ENCODE peak calls at places on chromosomes 13 and 19, in eight cellular contexts. C is epithelial cell of esophagus, S is astrocyte of the spinal cord, D is psoas muscle, H is choroid plexus epithelial cell, I is GM12865, F is cardiac muscle cell, T is dorsolateral prefrontal cortex. W is an unnamed sample.

GRCh38 chr19:6032381-6032780 is 54.4 kb upstream of the RANBP3 start:
- DNase-seq in C (no peak), S (no peak), D (no peak), H (no peak), I (no peak), F (no peak), T (peak; percentile 3), W (no peak)

GRCh38 chr19:8245869-8246835 is 37.0 kb downstream of the CERS4 start:
- DNase-seq in C (no peak), S (no peak), D (no peak), H (no peak), I (no peak), F (no peak), T (no peak), W (no peak)

GRCh38 chr19:3818479-3818878 is 32.3 kb upstream of the MATK start:
- DNase-seq in C (peak; percentile 58), S (peak; percentile 6), D (no peak), H (peak; percentile 17), I (no peak), F (peak; percentile 16), T (no peak), W (no peak)

GRCh38 chr19:17847538-17848366 is at the start of gene JAK3:
- DNase-seq in C (peak; percentile 44), S (peak; percentile 56), D (no peak), H (peak; percentile 82), I (peak; percentile 93), F (peak; percentile 89), T (peak; percentile 54), W (peak; percentile 89)

GRCh38 chr13:110756268-110756667 is 42.8 kb downstream of the ING1 start:
- DNase-seq in C (no peak), S (peak; percentile 52), D (no peak), H (peak; percentile 83), I (no peak), F (peak; percentile 93), T (no peak), W (no peak)

GRCh38 chr19:7738023-7738422 is 6.1 kb upstream of the CLEC4G start:
- DNase-seq in C (no peak), S (no peak), D (no peak), H (no peak), I (peak; percentile 44), F (no peak), T (no peak), W (no peak)

GRCh38 chr13:30394798-30395191 is 27.5 kb upstream of the UBE2L5 start:
- DNase-seq in C (no peak), S (peak; percentile 48), D (no peak), H (peak; percentile 31), I (peak; percentile 74), F (no peak), T (no peak), W (peak; percentile 58)

GRCh38 chr13:42708391-42708790 is 73.0 kb upstream of the FAM216B start:
- DNase-seq in C (no peak), S (no peak), D (no peak), H (no peak), I (no peak), F (no peak), T (no peak), W (no peak)

GRCh38 chr19:41895745-41896580 is 13.0 kb downstream of the ARHGEF1 start:
- DNase-seq in C (no peak), S (no peak), D (no peak), H (peak; percentile 33), I (peak; percentile 46), F (no peak), T (no peak), W (no peak)

GRCh38 chr13:46165485-46166220 is 16.3 kb downstream of the LCP1 start:
- DNase-seq in C (peak; percentile 17), S (peak; percentile 23), D (no peak), H (peak; percentile 49), I (peak; percentile 89), F (no peak), T (no peak), W (peak; percentile 73)

GRCh38 chr19:23855676-23856075 is 59.0 kb upstream of the ZNF726 start:
- DNase-seq in C (no peak), S (no peak), D (no peak), H (no peak), I (no peak), F (no peak), T (no peak), W (no peak)

DNA sequence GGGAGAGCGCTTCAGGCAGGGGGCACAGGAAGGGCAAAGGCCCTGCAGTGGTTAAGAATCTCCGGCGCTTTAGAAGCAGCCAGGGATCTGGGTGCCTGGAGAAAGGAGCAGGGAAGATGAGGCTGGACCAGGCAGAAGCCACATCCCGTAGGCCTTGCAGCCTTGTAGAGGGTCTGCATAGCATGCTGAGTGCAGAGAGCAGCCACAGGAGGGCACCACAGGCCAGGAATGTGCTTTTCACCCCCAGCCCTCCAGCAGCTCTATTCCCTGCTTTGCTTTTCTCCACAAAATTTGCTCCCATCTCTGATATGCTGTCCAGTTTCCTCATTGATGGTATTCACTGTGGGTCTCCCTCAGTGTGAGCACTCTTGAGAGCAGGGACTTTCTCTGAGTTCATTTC is 5.7 kb downstream of the WDR62 start:
- DNase-seq in C (peak; percentile 64), S (peak; percentile 64), D (peak; percentile 70), H (peak; percentile 86), I (peak; percentile 36), F (peak; percentile 80), T (peak; percentile 85), W (peak; percentile 65)
- TF ChIP-seq CTCF in C (peak; percentile 65), S (peak; percentile 80), D (peak; percentile 57), H (peak; percentile 90), I (peak; percentile 56), F (peak; percentile 70), T (peak; percentile 73), W (peak; percentile 63)

GRCh38 chr13:39336207-39336606 is 266.8 kb downstream of the LHFPL6 start:
- DNase-seq in C (no peak), S (no peak), D (no peak), H (no peak), I (no peak), F (no peak), T (no peak), W (no peak)
- TF ChIP-seq CTCF in C (no peak), S (no peak), D (no peak), H (no peak), I (no peak), F (no peak), T (no peak), W (no peak)

GRCh38 chr13:35631666-35632065 is 155.2 kb upstream of the MAB21L1 start:
- DNase-seq in C (no peak), S (no peak), D (no peak), H (no peak), I (no peak), F (no peak), T (no peak), W (no peak)

DNA sequence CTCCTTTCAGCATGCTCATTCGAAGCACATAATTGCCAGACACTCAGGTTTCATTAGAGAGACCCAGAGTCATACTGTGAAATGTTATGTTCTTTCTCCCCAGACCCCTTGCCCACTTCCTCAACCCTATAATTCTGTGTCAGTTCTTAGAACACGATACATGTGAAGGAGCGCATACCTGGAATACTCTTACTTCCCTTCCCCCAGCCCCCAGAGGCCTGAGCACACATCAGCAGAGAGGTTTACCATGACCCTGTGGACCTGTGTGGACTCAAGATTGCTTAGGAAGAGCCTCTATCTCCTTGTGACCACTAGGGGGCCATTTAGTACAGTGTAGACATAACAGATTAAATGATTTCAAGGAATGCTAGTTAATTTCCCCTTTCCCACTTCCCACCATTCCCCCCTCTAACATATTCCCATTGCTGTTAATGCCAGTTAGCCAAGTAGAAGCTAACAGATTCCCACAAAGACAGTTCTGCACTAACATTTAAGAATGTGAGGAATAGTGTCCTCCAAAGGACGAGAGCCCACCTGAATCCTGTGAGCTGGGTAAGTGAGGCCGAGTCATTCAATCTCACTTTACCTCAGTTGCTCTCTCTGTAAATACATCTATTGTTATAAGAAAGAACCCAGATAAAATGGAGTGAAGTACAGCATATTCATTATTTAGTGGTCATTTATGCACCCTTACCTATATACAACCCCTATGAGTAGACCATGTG is 154.2 kb upstream of the MAB21L1 start:
- DNase-seq in C (peak; percentile 64), S (peak; percentile 57), D (no peak), H (peak; percentile 76), I (peak; percentile 44), F (peak; percentile 65), T (no peak), W (peak; percentile 8)
- TF ChIP-seq CTCF in C (peak; percentile 82), S (peak; percentile 84), D (peak; percentile 56), H (peak; percentile 78), I (peak; percentile 70), F (peak; percentile 87), T (peak; percentile 61), W (peak; percentile 45)

DNA sequence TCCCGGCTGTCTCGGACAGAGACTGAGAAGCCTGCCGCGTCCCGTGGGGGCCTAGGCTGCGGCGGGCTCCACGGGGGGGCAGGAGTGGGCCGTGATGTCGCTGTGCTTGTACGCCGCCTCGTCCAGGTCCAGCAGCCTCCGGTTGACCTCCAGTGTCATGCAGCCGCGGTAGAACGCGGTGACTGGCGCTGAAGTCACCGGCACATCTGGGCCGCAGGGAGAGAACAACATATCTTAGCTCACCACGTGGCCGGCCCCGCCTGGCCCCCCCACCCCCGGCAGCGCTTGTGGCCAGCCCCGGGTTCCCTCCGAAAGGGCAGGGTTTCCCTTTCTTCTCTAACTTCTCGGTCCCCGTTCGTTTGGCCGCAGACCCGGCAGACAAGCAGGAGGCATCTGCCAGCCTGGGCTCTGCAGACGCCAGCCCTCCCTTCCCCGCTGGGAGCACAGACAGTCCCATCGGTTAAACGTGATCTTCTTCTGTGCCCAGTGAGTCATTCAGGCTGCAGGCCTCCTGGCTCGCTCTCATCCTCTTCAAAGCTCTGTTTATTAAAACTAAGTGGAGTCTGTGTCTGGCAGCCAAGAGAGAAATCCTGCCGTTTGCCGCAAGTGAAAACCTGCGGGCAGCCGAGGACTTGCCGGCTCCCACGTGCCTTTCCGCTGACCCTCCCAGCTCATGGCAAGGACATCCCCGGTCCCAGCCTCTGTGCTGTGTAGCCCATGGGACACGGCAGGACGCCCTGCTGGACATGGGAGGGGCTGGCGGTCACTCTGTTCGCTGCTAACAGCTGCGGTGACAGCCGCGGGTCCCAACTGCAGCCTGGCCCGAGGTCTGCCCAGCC is 42.8 kb downstream of the GAS6 start:
- DNase-seq in C (peak; percentile 94), S (peak; percentile 99), D (peak; percentile 95), H (peak; percentile 98), I (no peak), F (peak; percentile 94), T (peak; percentile 84), W (no peak)
- TF ChIP-seq CTCF in C (no peak), S (peak; percentile 25), D (peak; percentile 14), H (no peak), I (no peak), F (peak; percentile 15), T (no peak), W (no peak)

DNA sequence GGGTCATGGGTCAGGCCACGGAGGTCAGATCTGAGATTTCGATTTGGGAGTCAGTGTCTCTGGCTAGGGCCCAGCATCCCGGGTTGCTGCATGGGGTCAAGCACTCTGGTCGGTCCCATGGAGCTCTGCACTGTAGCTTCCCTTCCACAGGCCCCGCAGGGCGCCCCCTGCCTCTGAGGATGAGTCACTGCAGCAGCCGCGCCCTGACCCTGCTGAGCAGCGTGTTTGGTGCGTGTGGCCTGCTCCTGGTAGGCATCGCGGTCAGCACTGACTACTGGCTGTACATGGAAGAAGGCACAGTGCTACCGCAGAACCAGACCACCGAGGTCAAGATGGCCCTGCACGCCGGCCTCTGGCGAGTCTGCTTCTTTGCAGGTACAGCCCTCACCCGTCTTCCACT is 3.6 kb downstream of the CACNG7 start:
- DNase-seq in C (no peak), S (no peak), D (no peak), H (no peak), I (no peak), F (no peak), T (no peak), W (peak; percentile 36)
- TF ChIP-seq CTCF in C (no peak), S (peak; percentile 33), D (no peak), H (peak; percentile 37), I (no peak), F (peak; percentile 32), T (peak; percentile 24), W (peak; percentile 5)

GRCh38 chr19:10259162-10259905 is 7.3 kb downstream of the MRPL4 start:
- DNase-seq in C (peak; percentile 91), S (peak; percentile 76), D (peak; percentile 89), H (peak; percentile 91), I (peak; percentile 95), F (peak; percentile 87), T (peak; percentile 66), W (peak; percentile 85)
- TF ChIP-seq CTCF in C (peak; percentile 80), S (peak; percentile 79), D (peak; percentile 68), H (peak; percentile 80), I (peak; percentile 81), F (peak; percentile 74), T (peak; percentile 70), W (peak; percentile 65)

W was measured in GM20000.